ENCODE peak calls at places on chromosome 15, in four cellular contexts. H, U, G and F are unnamed samples.

GRCh38 chr15:51030649-51031316 is 63.9 kb downstream of the TNFAIP8L3 start:
- DNase-seq in H (no peak), U (no peak), G (no peak), F (no peak)

GRCh38 chr15:38461089-38461833 is 7.3 kb downstream of the FAM98B start:
- DNase-seq in H (no peak), U (no peak), G (no peak), F (no peak)

GRCh38 chr15:47577476-47577875 is 139.8 kb upstream of the SEMA6D start:
- DNase-seq in H (peak; percentile 20), U (no peak), G (no peak), F (no peak)

GRCh38 chr15:98174286-98174685 is 213.8 kb downstream of the ARRDC4 start:
- DNase-seq in H (no peak), U (no peak), G (no peak), F (no peak)

GRCh38 chr15:36449084-36449661 is 130.3 kb upstream of the CDIN1 start:
- DNase-seq in H (no peak), U (no peak), G (no peak), F (no peak)

GRCh38 chr15:88060383-88060782 is 196.2 kb downstream of the NTRK3 start:
- DNase-seq in H (no peak), U (no peak), G (no peak), F (no peak)

GRCh38 chr15:40633178-40633577 is 39.1 kb downstream of the KNL1 start:
- DNase-seq in H (no peak), U (no peak), G (no peak), F (no peak)

GRCh38 chr15:91710072-91710471 is 143.4 kb upstream of the SLCO3A1 start:
- DNase-seq in H (no peak), U (no peak), G (no peak), F (no peak)

GRCh38 chr15:73985101-73985873 is 6.8 kb downstream of the STOML1 start:
- DNase-seq in H (no peak), U (peak; percentile 67), G (no peak), F (peak; percentile 62)

GRCh38 chr15:50249704-50250103 is 15.8 kb downstream of the HDC start:
- DNase-seq in H (no peak), U (no peak), G (no peak), F (no peak)

GRCh38 chr15:62119224-62119925 is 45.7 kb downstream of the C2CD4B start:
- DNase-seq in H (no peak), U (peak; percentile 56), G (no peak), F (no peak)

GRCh38 chr15:72375501-72375845 is 341 bp downstream of the HEXA start:
- DNase-seq in H (no peak), U (peak; percentile 86), G (no peak), F (no peak)

GRCh38 chr15:55652909-55653495 is 64.9 kb upstream of the PYGO1 start:
- DNase-seq in H (no peak), U (no peak), G (no peak), F (no peak)

GRCh38 chr15:55659481-55659880 is 71.3 kb upstream of the PYGO1 start:
- DNase-seq in H (no peak), U (no peak), G (no peak), F (no peak)

GRCh38 chr15:55649058-55649423 is 60.9 kb upstream of the PYGO1 start:
- DNase-seq in H (no peak), U (no peak), G (no peak), F (no peak)

GRCh38 chr15:55652363-55652762 is 64.2 kb upstream of the PYGO1 start:
- DNase-seq in H (no peak), U (no peak), G (no peak), F (no peak)

DNA sequence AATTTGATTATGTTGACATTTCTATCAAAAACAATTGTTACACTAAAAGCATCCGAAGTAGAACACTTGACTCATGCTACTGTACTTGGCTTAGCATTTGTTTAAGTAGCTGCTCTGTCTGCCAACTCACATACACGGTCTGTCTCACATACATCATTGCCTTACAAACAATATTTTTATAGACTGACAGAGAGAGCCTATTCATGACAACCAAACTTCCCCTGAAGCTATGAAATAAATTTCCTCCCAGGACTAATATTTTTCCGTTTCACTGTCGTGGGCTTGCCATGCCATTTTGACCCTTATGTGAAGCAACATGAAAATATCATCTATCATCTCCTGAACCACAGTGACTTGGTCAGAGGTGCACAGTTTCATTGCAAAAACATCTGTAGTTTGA is 66.4 kb upstream of the PYGO1 start:
- DNase-seq in H (no peak), U (no peak), G (no peak), F (no peak)
- H3K4me1 ChIP-seq in H (no peaks in the 10 kb centered on the region), U (no peaks in the 10 kb centered on the region), G (no peaks in the 10 kb centered on the region), F (no peaks in the 10 kb centered on the region)

GRCh38 chr15:67824900-67825879 is at the start of gene SKOR1:
- DNase-seq in H (no peak), U (no peak), G (no peak), F (peak; percentile 57)
- H3K4me3 ChIP-seq in H (peak within 1 kb of the TSS; percentile 27), U (no peak within 1 kb of the TSS), G (peak within 1 kb of the TSS; percentile 40), F (peak within 1 kb of the TSS; percentile 16)

GRCh38 chr15:29821416-29822099 is 710 bp downstream of the TJP1 start:
- DNase-seq in H (peak; percentile 87), U (peak; percentile 87), G (peak; percentile 85), F (peak; percentile 88)

GRCh38 chr15:29822100-29822684 is at the start of gene TJP1:
- DNase-seq in H (peak; percentile 92), U (peak; percentile 79), G (peak; percentile 83), F (peak; percentile 85)

GRCh38 chr15:29822685-29823459 is 604 bp upstream of the TJP1 start:
- DNase-seq in H (peak; percentile 88), U (peak; percentile 67), G (peak; percentile 84), F (peak; percentile 87)

GRCh38 chr15:29819979-29820801 is 2.1 kb downstream of the TJP1 start:
- DNase-seq in H (no peak), U (no peak), G (no peak), F (no peak)

DNA sequence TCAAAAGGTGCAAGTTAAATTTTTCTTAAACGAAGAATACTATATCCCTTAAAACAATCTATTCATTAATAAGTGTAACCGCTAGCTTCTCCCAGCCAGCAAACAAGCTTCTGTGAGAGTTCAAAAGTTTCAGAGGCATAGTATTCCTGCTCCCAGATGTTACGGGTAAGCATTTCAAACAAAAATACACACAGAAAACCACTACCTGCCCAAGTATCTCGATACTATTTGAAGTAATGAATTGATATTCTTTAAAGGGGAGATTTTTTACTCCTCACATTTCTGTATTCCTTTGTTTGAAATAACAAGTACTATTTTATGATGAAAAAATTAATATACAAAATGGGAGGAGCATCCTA is 1.5 kb downstream of the TJP1 start:
- DNase-seq in H (no peak), U (no peak), G (no peak), F (no peak)
- H3K4me1 ChIP-seq in H (peaks cover 2% of the 10 kb centered on the region), U (no peaks in the 10 kb centered on the region), G (peaks cover 29% of the 10 kb centered on the region), F (peaks cover 33% of the 10 kb centered on the region)

GRCh38 chr15:31333820-31334219 is 7.2 kb downstream of the KLF13 start:
- DNase-seq in H (no peak), U (no peak), G (no peak), F (peak; percentile 55)
- H3K4me3 ChIP-seq in H (no peak overlapping the region), U (no peak overlapping the region), G (no peak overlapping the region), F (no peak overlapping the region)

DNA sequence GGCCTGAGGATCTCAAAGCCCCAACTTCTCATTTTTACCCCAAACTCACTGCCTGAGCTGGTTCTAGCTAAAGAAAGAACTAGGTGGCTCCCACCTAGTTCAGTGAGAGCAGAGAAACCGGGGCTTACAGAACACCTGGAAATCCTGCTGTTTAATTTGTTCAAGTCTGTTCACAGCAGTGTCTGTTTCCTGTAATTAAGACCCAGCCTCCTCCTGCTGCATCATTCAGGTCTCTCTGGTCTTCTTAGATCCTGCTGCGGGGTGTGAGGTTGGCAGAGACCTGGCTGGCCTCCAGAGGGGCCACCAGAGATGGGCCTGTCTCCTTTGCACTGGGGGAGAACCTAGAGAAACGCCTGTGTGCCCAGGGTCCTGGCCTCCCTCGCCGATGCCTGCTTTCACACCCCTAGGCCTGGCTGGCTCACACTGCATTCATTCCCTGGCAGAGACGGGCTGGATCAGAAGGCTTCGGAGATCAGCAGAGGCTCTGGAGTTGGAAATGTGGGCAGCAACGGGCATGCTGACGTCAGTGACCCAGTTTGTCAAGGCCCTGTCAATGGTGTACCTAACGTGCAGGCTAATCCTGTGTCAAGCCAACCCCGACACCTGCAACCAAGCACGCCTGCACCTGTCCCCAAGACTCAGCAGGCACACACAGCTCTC is 5.0 kb upstream of the CHRNA3 start:
- DNase-seq in H (no peak), U (no peak), G (peak; percentile 71), F (no peak)
- H3K4me1 ChIP-seq in H (no peaks in the 10 kb centered on the region), U (no peaks in the 10 kb centered on the region), G (peaks cover 15% of the 10 kb centered on the region), F (peaks cover 6% of the 10 kb centered on the region)

GRCh38 chr15:100920516-100921135 is 1.5 kb downstream of the LRRK1 start:
- DNase-seq in H (no peak), U (no peak), G (no peak), F (no peak)

GRCh38 chr15:100918690-100919480 is at the start of gene LRRK1:
- DNase-seq in H (peak; percentile 80), U (peak; percentile 66), G (no peak), F (no peak)

GRCh38 chr15:100914876-100915275 is 4.3 kb upstream of the LRRK1 start:
- DNase-seq in H (no peak), U (no peak), G (no peak), F (no peak)

GRCh38 chr15:100919481-100920405 is 586 bp downstream of the LRRK1 start:
- DNase-seq in H (peak; percentile 74), U (peak; percentile 62), G (no peak), F (no peak)

DNA sequence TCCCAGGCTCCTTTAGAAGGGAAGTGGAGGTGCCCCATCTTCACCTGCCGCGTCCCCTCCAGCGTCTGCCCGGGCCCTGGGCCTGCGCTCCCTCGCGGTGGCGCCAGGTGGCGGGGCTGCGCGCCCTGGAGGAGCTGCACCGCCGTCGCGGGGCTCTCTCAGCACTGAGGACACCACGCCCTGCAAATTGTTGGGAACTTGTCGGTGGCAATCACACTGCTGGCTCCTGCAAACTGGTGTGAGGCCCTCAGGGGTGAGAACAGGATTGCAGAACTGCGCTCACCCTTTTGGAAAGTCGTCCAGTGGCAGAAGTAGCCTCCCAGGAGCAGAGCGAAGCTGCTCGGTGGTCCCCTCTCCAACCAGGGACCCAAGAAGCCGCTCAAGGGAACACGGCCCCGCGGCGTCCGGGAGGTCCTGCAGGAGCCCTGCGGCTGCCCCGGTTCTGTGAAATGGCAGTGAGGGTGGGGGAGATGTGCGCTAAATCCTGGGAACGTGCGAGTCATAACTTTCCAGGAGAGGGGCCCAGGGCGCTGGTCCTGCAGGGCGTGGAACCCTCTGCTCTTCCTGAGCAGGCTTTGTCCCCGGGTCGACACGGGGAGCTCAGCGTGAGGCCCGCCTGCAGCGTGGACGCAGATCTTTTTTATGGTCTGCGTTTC is 995 bp upstream of the LRRK1 start:
- DNase-seq in H (peak; percentile 91), U (peak; percentile 93), G (peak; percentile 88), F (peak; percentile 90)
- H3K4me3 ChIP-seq in H (peak overlapping the region; percentile 93), U (peak overlapping the region; percentile 78), G (peak overlapping the region; percentile 89), F (peak overlapping the region; percentile 87)

GRCh38 chr15:57890351-57890750 is 175.2 kb downstream of the ALDH1A2 start:
- DNase-seq in H (no peak), U (no peak), G (no peak), F (no peak)
- H3K4me1 ChIP-seq in H (no peaks in the 10 kb centered on the region), U (no peaks in the 10 kb centered on the region), G (no peaks in the 10 kb centered on the region), F (no peaks in the 10 kb centered on the region)